ENCODE peak calls at places on chromosomes 3 and 15, in ten cellular contexts. One of them, this sample, is unnamed.

GRCh38 chr3:108092556-108092955 is 1.7 kb upstream of the CD47 start:
- DNase-seq in naive thymus-derived CD8-positive, alpha-beta T cell: no peak
- DNase-seq in caudate nucleus: no peak
- DNase-seq in uterus: no peak
- DNase-seq in stimulated activated CD8-positive, alpha-beta memory T cell treated with anti-CD3 and anti-CD28 coated beads, Interleukin-4, amount 100 ng/mL, for 4 hours: no peak
- DNase-seq in ovary: no peak
- DNase-seq in PC-9: no peak
- DNase-seq in GM12891: no peak
- DNase-seq in GM03348: no peak
- DNase-seq in colonic mucosa: no peak
- DNase-seq in this sample: no peak

GRCh38 chr15:63041982-63042878 is at the start of gene TPM1:
- DNase-seq in naive thymus-derived CD8-positive, alpha-beta T cell: no peak
- DNase-seq in caudate nucleus: no peak
- DNase-seq in uterus: peak; percentile 93
- DNase-seq in stimulated activated CD8-positive, alpha-beta memory T cell treated with anti-CD3 and anti-CD28 coated beads, Interleukin-4, amount 100 ng/mL, for 4 hours: no peak
- DNase-seq in ovary: peak; percentile 94
- DNase-seq in PC-9: peak; percentile 69
- DNase-seq in GM12891: peak; percentile 32
- DNase-seq in GM03348: peak; percentile 97
- DNase-seq in colonic mucosa: peak; percentile 85
- DNase-seq in this sample: peak; percentile 77

GRCh38 chr3:125102470-125102869 is 46.7 kb upstream of the HEG1 start:
- DNase-seq in naive thymus-derived CD8-positive, alpha-beta T cell: no peak
- DNase-seq in caudate nucleus: no peak
- DNase-seq in uterus: no peak
- DNase-seq in stimulated activated CD8-positive, alpha-beta memory T cell treated with anti-CD3 and anti-CD28 coated beads, Interleukin-4, amount 100 ng/mL, for 4 hours: no peak
- DNase-seq in ovary: no peak
- DNase-seq in PC-9: no peak
- DNase-seq in GM12891: no peak
- DNase-seq in GM03348: no peak
- DNase-seq in colonic mucosa: no peak
- DNase-seq in this sample: no peak

GRCh38 chr3:112002458-112002971 is 3.8 kb downstream of the TAGLN3 start:
- DNase-seq in naive thymus-derived CD8-positive, alpha-beta T cell: no peak
- DNase-seq in caudate nucleus: no peak
- DNase-seq in uterus: no peak
- DNase-seq in stimulated activated CD8-positive, alpha-beta memory T cell treated with anti-CD3 and anti-CD28 coated beads, Interleukin-4, amount 100 ng/mL, for 4 hours: peak; percentile 71
- DNase-seq in ovary: no peak
- DNase-seq in PC-9: peak; percentile 37
- DNase-seq in GM12891: no peak
- DNase-seq in GM03348: no peak
- DNase-seq in colonic mucosa: no peak
- DNase-seq in this sample: no peak

GRCh38 chr3:14440168-14440518 is 37.7 kb downstream of the SLC6A6 start:
- DNase-seq in naive thymus-derived CD8-positive, alpha-beta T cell: no peak
- DNase-seq in caudate nucleus: no peak
- DNase-seq in uterus: no peak
- DNase-seq in stimulated activated CD8-positive, alpha-beta memory T cell treated with anti-CD3 and anti-CD28 coated beads, Interleukin-4, amount 100 ng/mL, for 4 hours: no peak
- DNase-seq in ovary: no peak
- DNase-seq in PC-9: no peak
- DNase-seq in GM12891: no peak
- DNase-seq in GM03348: no peak
- DNase-seq in colonic mucosa: no peak
- DNase-seq in this sample: no peak

GRCh38 chr3:126134219-126134975 is 46.0 kb downstream of the ALDH1L1 start:
- DNase-seq in naive thymus-derived CD8-positive, alpha-beta T cell: no peak
- DNase-seq in caudate nucleus: no peak
- DNase-seq in uterus: peak; percentile 74
- DNase-seq in stimulated activated CD8-positive, alpha-beta memory T cell treated with anti-CD3 and anti-CD28 coated beads, Interleukin-4, amount 100 ng/mL, for 4 hours: no peak
- DNase-seq in ovary: peak; percentile 72
- DNase-seq in PC-9: no peak
- DNase-seq in GM12891: peak; percentile 56
- DNase-seq in GM03348: peak; percentile 88
- DNase-seq in colonic mucosa: peak; percentile 65
- DNase-seq in this sample: peak; percentile 76

GRCh38 chr3:63467392-63467791 is 185.1 kb upstream of the SNTN start:
- DNase-seq in naive thymus-derived CD8-positive, alpha-beta T cell: no peak
- DNase-seq in caudate nucleus: no peak
- DNase-seq in uterus: no peak
- DNase-seq in stimulated activated CD8-positive, alpha-beta memory T cell treated with anti-CD3 and anti-CD28 coated beads, Interleukin-4, amount 100 ng/mL, for 4 hours: no peak
- DNase-seq in ovary: no peak
- DNase-seq in PC-9: no peak
- DNase-seq in GM12891: no peak
- DNase-seq in GM03348: no peak
- DNase-seq in colonic mucosa: no peak
- DNase-seq in this sample: no peak

GRCh38 chr15:69482686-69483256 is 30.2 kb downstream of the RPLP1 start:
- DNase-seq in naive thymus-derived CD8-positive, alpha-beta T cell: no peak
- DNase-seq in caudate nucleus: no peak
- DNase-seq in uterus: no peak
- DNase-seq in stimulated activated CD8-positive, alpha-beta memory T cell treated with anti-CD3 and anti-CD28 coated beads, Interleukin-4, amount 100 ng/mL, for 4 hours: no peak
- DNase-seq in ovary: no peak
- DNase-seq in PC-9: peak; percentile 89
- DNase-seq in GM12891: no peak
- DNase-seq in GM03348: no peak
- DNase-seq in colonic mucosa: no peak
- DNase-seq in this sample: no peak

GRCh38 chr3:128081846-128082245 is 29.6 kb downstream of the SEC61A1 start:
- DNase-seq in naive thymus-derived CD8-positive, alpha-beta T cell: no peak
- DNase-seq in caudate nucleus: no peak
- DNase-seq in uterus: no peak
- DNase-seq in stimulated activated CD8-positive, alpha-beta memory T cell treated with anti-CD3 and anti-CD28 coated beads, Interleukin-4, amount 100 ng/mL, for 4 hours: no peak
- DNase-seq in ovary: no peak
- DNase-seq in PC-9: no peak
- DNase-seq in GM12891: no peak
- DNase-seq in GM03348: peak; percentile 67
- DNase-seq in colonic mucosa: peak; percentile 36
- DNase-seq in this sample: no peak

GRCh38 chr3:197309528-197310361 is 11.3 kb upstream of the DLG1 start:
- DNase-seq in naive thymus-derived CD8-positive, alpha-beta T cell: no peak
- DNase-seq in caudate nucleus: no peak
- DNase-seq in uterus: peak; percentile 31
- DNase-seq in stimulated activated CD8-positive, alpha-beta memory T cell treated with anti-CD3 and anti-CD28 coated beads, Interleukin-4, amount 100 ng/mL, for 4 hours: no peak
- DNase-seq in ovary: no peak
- DNase-seq in PC-9: peak; percentile 96
- DNase-seq in GM12891: no peak
- DNase-seq in GM03348: peak; percentile 79
- DNase-seq in colonic mucosa: no peak
- DNase-seq in this sample: no peak

GRCh38 chr15:101464999-101465669 is 24.4 kb downstream of the PCSK6 start:
- DNase-seq in naive thymus-derived CD8-positive, alpha-beta T cell: no peak
- DNase-seq in caudate nucleus: no peak
- DNase-seq in uterus: no peak
- DNase-seq in stimulated activated CD8-positive, alpha-beta memory T cell treated with anti-CD3 and anti-CD28 coated beads, Interleukin-4, amount 100 ng/mL, for 4 hours: no peak
- DNase-seq in ovary: no peak
- DNase-seq in PC-9: no peak
- DNase-seq in GM12891: no peak
- DNase-seq in GM03348: no peak
- DNase-seq in colonic mucosa: no peak
- DNase-seq in this sample: no peak

GRCh38 chr3:152738656-152739055 is 96.3 kb upstream of the P2RY1 start:
- DNase-seq in naive thymus-derived CD8-positive, alpha-beta T cell: no peak
- DNase-seq in caudate nucleus: no peak
- DNase-seq in uterus: no peak
- DNase-seq in stimulated activated CD8-positive, alpha-beta memory T cell treated with anti-CD3 and anti-CD28 coated beads, Interleukin-4, amount 100 ng/mL, for 4 hours: no peak
- DNase-seq in ovary: no peak
- DNase-seq in PC-9: no peak
- DNase-seq in GM12891: no peak
- DNase-seq in GM03348: no peak
- DNase-seq in colonic mucosa: no peak
- DNase-seq in this sample: no peak

GRCh38 chr15:77421370-77421700 is 647 bp downstream of the HMG20A start:
- DNase-seq in naive thymus-derived CD8-positive, alpha-beta T cell: no peak
- DNase-seq in caudate nucleus: no peak
- DNase-seq in uterus: no peak
- DNase-seq in stimulated activated CD8-positive, alpha-beta memory T cell treated with anti-CD3 and anti-CD28 coated beads, Interleukin-4, amount 100 ng/mL, for 4 hours: no peak
- DNase-seq in ovary: no peak
- DNase-seq in PC-9: no peak
- DNase-seq in GM12891: no peak
- DNase-seq in GM03348: no peak
- DNase-seq in colonic mucosa: no peak
- DNase-seq in this sample: no peak

GRCh38 chr3:124985358-124985757 is 50.8 kb upstream of the MUC13 start:
- DNase-seq in naive thymus-derived CD8-positive, alpha-beta T cell: no peak
- DNase-seq in caudate nucleus: no peak
- DNase-seq in uterus: no peak
- DNase-seq in stimulated activated CD8-positive, alpha-beta memory T cell treated with anti-CD3 and anti-CD28 coated beads, Interleukin-4, amount 100 ng/mL, for 4 hours: no peak
- DNase-seq in ovary: no peak
- DNase-seq in PC-9: peak; percentile 52
- DNase-seq in GM12891: no peak
- DNase-seq in GM03348: peak; percentile 89
- DNase-seq in colonic mucosa: peak; percentile 59
- DNase-seq in this sample: no peak

GRCh38 chr3:32794487-32795308 is 23.1 kb upstream of the TRIM71 start:
- DNase-seq in naive thymus-derived CD8-positive, alpha-beta T cell: no peak
- DNase-seq in caudate nucleus: no peak
- DNase-seq in uterus: no peak
- DNase-seq in stimulated activated CD8-positive, alpha-beta memory T cell treated with anti-CD3 and anti-CD28 coated beads, Interleukin-4, amount 100 ng/mL, for 4 hours: no peak
- DNase-seq in ovary: no peak
- DNase-seq in PC-9: peak; percentile 78
- DNase-seq in GM12891: no peak
- DNase-seq in GM03348: no peak
- DNase-seq in colonic mucosa: no peak
- DNase-seq in this sample: no peak

GRCh38 chr3:73581134-73581846 is 43.5 kb downstream of the PDZRN3 start:
- DNase-seq in naive thymus-derived CD8-positive, alpha-beta T cell: no peak
- DNase-seq in caudate nucleus: no peak
- DNase-seq in uterus: no peak
- DNase-seq in stimulated activated CD8-positive, alpha-beta memory T cell treated with anti-CD3 and anti-CD28 coated beads, Interleukin-4, amount 100 ng/mL, for 4 hours: no peak
- DNase-seq in ovary: no peak
- DNase-seq in PC-9: no peak
- DNase-seq in GM12891: no peak
- DNase-seq in GM03348: no peak
- DNase-seq in colonic mucosa: no peak
- DNase-seq in this sample: no peak

GRCh38 chr3:150252462-150252861 is 155.6 kb upstream of the TSC22D2 start:
- DNase-seq in naive thymus-derived CD8-positive, alpha-beta T cell: no peak
- DNase-seq in caudate nucleus: no peak
- DNase-seq in uterus: no peak
- DNase-seq in stimulated activated CD8-positive, alpha-beta memory T cell treated with anti-CD3 and anti-CD28 coated beads, Interleukin-4, amount 100 ng/mL, for 4 hours: no peak
- DNase-seq in ovary: no peak
- DNase-seq in PC-9: no peak
- DNase-seq in GM12891: no peak
- DNase-seq in GM03348: no peak
- DNase-seq in colonic mucosa: no peak
- DNase-seq in this sample: no peak

GRCh38 chr3:129015388-129016105 is 14.4 kb downstream of the EFCC1 start:
- DNase-seq in naive thymus-derived CD8-positive, alpha-beta T cell: peak; percentile 25
- DNase-seq in caudate nucleus: no peak
- DNase-seq in uterus: peak; percentile 63
- DNase-seq in stimulated activated CD8-positive, alpha-beta memory T cell treated with anti-CD3 and anti-CD28 coated beads, Interleukin-4, amount 100 ng/mL, for 4 hours: no peak
- DNase-seq in ovary: no peak
- DNase-seq in PC-9: no peak
- DNase-seq in GM12891: no peak
- DNase-seq in GM03348: no peak
- DNase-seq in colonic mucosa: no peak
- DNase-seq in this sample: no peak

GRCh38 chr15:29724026-29724425 is 98.2 kb downstream of the TJP1 start:
- DNase-seq in naive thymus-derived CD8-positive, alpha-beta T cell: no peak
- DNase-seq in caudate nucleus: no peak
- DNase-seq in uterus: no peak
- DNase-seq in stimulated activated CD8-positive, alpha-beta memory T cell treated with anti-CD3 and anti-CD28 coated beads, Interleukin-4, amount 100 ng/mL, for 4 hours: no peak
- DNase-seq in ovary: no peak
- DNase-seq in PC-9: no peak
- DNase-seq in GM12891: no peak
- DNase-seq in GM03348: no peak
- DNase-seq in colonic mucosa: peak; percentile 19
- DNase-seq in this sample: no peak

GRCh38 chr3:90062018-90062417 is 954.6 kb downstream of the EPHA3 start:
- DNase-seq in naive thymus-derived CD8-positive, alpha-beta T cell: no peak
- DNase-seq in caudate nucleus: no peak
- DNase-seq in uterus: no peak
- DNase-seq in stimulated activated CD8-positive, alpha-beta memory T cell treated with anti-CD3 and anti-CD28 coated beads, Interleukin-4, amount 100 ng/mL, for 4 hours: no peak
- DNase-seq in ovary: no peak
- DNase-seq in PC-9: peak; percentile 49
- DNase-seq in GM12891: no peak
- DNase-seq in GM03348: no peak
- DNase-seq in colonic mucosa: no peak
- DNase-seq in this sample: no peak

GRCh38 chr15:25408929-25409328 is 29.9 kb downstream of the UBE3A start:
- DNase-seq in naive thymus-derived CD8-positive, alpha-beta T cell: no peak
- DNase-seq in caudate nucleus: no peak
- DNase-seq in uterus: no peak
- DNase-seq in stimulated activated CD8-positive, alpha-beta memory T cell treated with anti-CD3 and anti-CD28 coated beads, Interleukin-4, amount 100 ng/mL, for 4 hours: no peak
- DNase-seq in ovary: no peak
- DNase-seq in PC-9: no peak
- DNase-seq in GM12891: no peak
- DNase-seq in GM03348: no peak
- DNase-seq in colonic mucosa: no peak
- DNase-seq in this sample: no peak

GRCh38 chr15:33865416-33865815 is 102.9 kb upstream of the CHRM5 start:
- DNase-seq in naive thymus-derived CD8-positive, alpha-beta T cell: no peak
- DNase-seq in caudate nucleus: no peak
- DNase-seq in uterus: no peak
- DNase-seq in stimulated activated CD8-positive, alpha-beta memory T cell treated with anti-CD3 and anti-CD28 coated beads, Interleukin-4, amount 100 ng/mL, for 4 hours: no peak
- DNase-seq in ovary: no peak
- DNase-seq in PC-9: peak; percentile 39
- DNase-seq in GM12891: no peak
- DNase-seq in GM03348: no peak
- DNase-seq in colonic mucosa: no peak
- DNase-seq in this sample: no peak

GRCh38 chr15:44092221-44092620 is 102.8 kb downstream of the FRMD5 start:
- DNase-seq in naive thymus-derived CD8-positive, alpha-beta T cell: no peak
- DNase-seq in caudate nucleus: no peak
- DNase-seq in uterus: no peak
- DNase-seq in stimulated activated CD8-positive, alpha-beta memory T cell treated with anti-CD3 and anti-CD28 coated beads, Interleukin-4, amount 100 ng/mL, for 4 hours: no peak
- DNase-seq in ovary: no peak
- DNase-seq in PC-9: no peak
- DNase-seq in GM12891: no peak
- DNase-seq in GM03348: peak; percentile 13
- DNase-seq in colonic mucosa: no peak
- DNase-seq in this sample: no peak

GRCh38 chr3:32937331-32937730 is 14.1 kb upstream of the CCR4 start:
- DNase-seq in naive thymus-derived CD8-positive, alpha-beta T cell: no peak
- DNase-seq in caudate nucleus: no peak
- DNase-seq in uterus: no peak
- DNase-seq in stimulated activated CD8-positive, alpha-beta memory T cell treated with anti-CD3 and anti-CD28 coated beads, Interleukin-4, amount 100 ng/mL, for 4 hours: no peak
- DNase-seq in ovary: no peak
- DNase-seq in PC-9: no peak
- DNase-seq in GM12891: no peak
- DNase-seq in GM03348: no peak
- DNase-seq in colonic mucosa: no peak
- DNase-seq in this sample: no peak

GRCh38 chr3:37054370-37054769 is 61.1 kb downstream of the MLH1 start:
- DNase-seq in naive thymus-derived CD8-positive, alpha-beta T cell: no peak
- DNase-seq in caudate nucleus: no peak
- DNase-seq in uterus: no peak
- DNase-seq in stimulated activated CD8-positive, alpha-beta memory T cell treated with anti-CD3 and anti-CD28 coated beads, Interleukin-4, amount 100 ng/mL, for 4 hours: no peak
- DNase-seq in ovary: no peak
- DNase-seq in PC-9: no peak
- DNase-seq in GM12891: peak; percentile 15
- DNase-seq in GM03348: peak; percentile 56
- DNase-seq in colonic mucosa: no peak
- DNase-seq in this sample: no peak

GRCh38 chr15:69845159-69845558 is 252.6 kb downstream of the TLE3 start:
- DNase-seq in naive thymus-derived CD8-positive, alpha-beta T cell: no peak
- DNase-seq in caudate nucleus: no peak
- DNase-seq in uterus: no peak
- DNase-seq in stimulated activated CD8-positive, alpha-beta memory T cell treated with anti-CD3 and anti-CD28 coated beads, Interleukin-4, amount 100 ng/mL, for 4 hours: no peak
- DNase-seq in ovary: no peak
- DNase-seq in PC-9: no peak
- DNase-seq in GM12891: no peak
- DNase-seq in GM03348: no peak
- DNase-seq in colonic mucosa: no peak
- DNase-seq in this sample: no peak

GRCh38 chr3:183220828-183221227 is 32.2 kb upstream of the B3GNT5 start:
- DNase-seq in naive thymus-derived CD8-positive, alpha-beta T cell: no peak
- DNase-seq in caudate nucleus: no peak
- DNase-seq in uterus: no peak
- DNase-seq in stimulated activated CD8-positive, alpha-beta memory T cell treated with anti-CD3 and anti-CD28 coated beads, Interleukin-4, amount 100 ng/mL, for 4 hours: no peak
- DNase-seq in ovary: no peak
- DNase-seq in PC-9: no peak
- DNase-seq in GM12891: no peak
- DNase-seq in GM03348: no peak
- DNase-seq in colonic mucosa: no peak
- DNase-seq in this sample: no peak

GRCh38 chr3:171615281-171615680 is 155.1 kb upstream of the TNIK start:
- DNase-seq in naive thymus-derived CD8-positive, alpha-beta T cell: no peak
- DNase-seq in caudate nucleus: no peak
- DNase-seq in uterus: no peak
- DNase-seq in stimulated activated CD8-positive, alpha-beta memory T cell treated with anti-CD3 and anti-CD28 coated beads, Interleukin-4, amount 100 ng/mL, for 4 hours: no peak
- DNase-seq in ovary: no peak
- DNase-seq in PC-9: no peak
- DNase-seq in GM12891: no peak
- DNase-seq in GM03348: no peak
- DNase-seq in colonic mucosa: no peak
- DNase-seq in this sample: no peak

This sample was measured in cerebellum.